ENCODE peak calls at places on chromosome 22, in ten cellular contexts. M, G, H, S, R, F, J, V, T and I are unnamed samples.

GRCh38 chr22:25892678-25893077 is 150.7 kb downstream of the MYO18B start:
- DNase-seq in J (no peak), H (no peak), V (no peak), M (no peak), T (no peak), G (no peak), R (no peak), F (no peak), S (no peak), I (no peak)

GRCh38 chr22:22880645-22881044 is 7.0 kb upstream of the IGLL5 start:
- DNase-seq in J (no peak), V (no peak), F (no peak), G (no peak), T (no peak), S (no peak), H (no peak), M (no peak), R (no peak), I (peak; percentile 46)

GRCh38 chr22:25383892-25384291 is 164.5 kb downstream of the CRYBB2 start:
- DNase-seq in R (no peak), T (no peak), M (no peak), H (no peak), S (no peak), J (no peak), V (no peak), G (no peak), F (no peak), I (no peak)

GRCh38 chr22:41518048-41518347 is 26.3 kb downstream of the POLR3H start:
- DNase-seq in T (no peak), G (no peak), R (no peak), S (no peak), V (no peak), M (no peak), F (no peak), J (no peak), H (no peak), I (no peak)

GRCh38 chr22:42869463-42869862 is 12.4 kb upstream of the ARFGAP3 start:
- DNase-seq in S (no peak), M (no peak), R (no peak), V (no peak), T (no peak), G (no peak), F (no peak), H (no peak), J (no peak), I (peak; percentile 39)

GRCh38 chr22:29727248-29727551 is 7.4 kb downstream of the CABP7 start:
- DNase-seq in M (peak; percentile 21), F (peak; percentile 51), H (no peak), J (no peak), S (no peak), V (peak; percentile 33), T (no peak), G (peak; percentile 27), R (no peak), I (no peak)

GRCh38 chr22:32950366-32950765 is 107.8 kb downstream of the SYN3 start:
- DNase-seq in V (no peak), H (peak; percentile 78), G (no peak), S (no peak), R (no peak), T (no peak), M (no peak), J (no peak), F (no peak), I (no peak)

GRCh38 chr22:30889996-30890480 is 78.5 kb downstream of the MORC2 start:
- DNase-seq in F (no peak), M (no peak), S (no peak), T (peak; percentile 17), J (no peak), R (peak; percentile 33), V (no peak), G (no peak), H (no peak), I (no peak)

DNA sequence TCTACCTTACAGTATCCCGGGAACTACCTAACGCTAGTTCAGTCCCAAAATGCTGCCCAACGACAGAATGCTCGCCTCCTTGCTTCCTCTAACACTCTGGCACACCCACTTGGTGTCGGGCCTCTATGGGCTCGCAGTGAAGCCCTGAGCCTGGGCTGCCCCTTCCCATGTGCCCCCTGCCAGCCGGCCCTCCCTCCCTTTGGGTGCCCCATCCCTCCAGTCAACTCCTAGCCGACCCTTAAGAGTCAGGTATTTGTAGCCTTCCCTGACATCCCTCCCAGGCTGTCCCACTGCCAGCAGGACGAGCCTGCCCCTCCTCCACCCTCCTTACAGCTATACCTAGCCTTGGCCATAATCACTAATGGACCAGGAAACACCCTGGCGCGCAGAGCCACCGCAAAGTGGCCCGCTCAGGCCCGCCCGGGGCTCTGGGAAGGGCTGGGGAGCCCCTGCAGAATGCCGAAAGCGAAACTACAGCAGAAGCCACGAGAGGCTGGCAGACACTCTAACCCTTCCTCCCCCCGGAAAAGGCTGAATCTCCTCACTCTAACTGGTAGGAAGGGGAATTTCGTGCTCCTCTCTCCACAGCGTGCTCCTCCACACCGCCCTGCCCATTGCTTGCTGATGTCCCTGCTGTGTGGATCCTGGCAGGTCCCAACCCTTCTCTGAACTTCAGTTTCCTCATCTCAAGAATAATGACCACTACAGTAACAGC is 8.2 kb downstream of the CBX7 start:
- DNase-seq in R (peak; percentile 66), T (no peak), G (no peak), V (no peak), J (peak; percentile 56), F (no peak), M (peak; percentile 74), S (no peak), H (no peak), I (peak; percentile 87)
- TF ChIP-seq EP300 in R (no peak), T (no peak), G (no peak), V (no peak), J (peak; percentile 28), F (no peak), M (no peak), S (no peak), H (no peak), I (no peak)

GRCh38 chr22:49033616-49034015 is 794.1 kb downstream of the BRD1 start:
- DNase-seq in J (no peak), S (no peak), V (no peak), G (no peak), F (no peak), M (no peak), R (no peak), H (no peak), T (no peak), I (no peak)

GRCh38 chr22:49032821-49033220 is 794.9 kb downstream of the BRD1 start:
- DNase-seq in M (no peak), T (no peak), V (no peak), S (no peak), H (no peak), J (no peak), F (no peak), R (no peak), G (no peak), I (no peak)

GRCh38 chr22:49035818-49036457 is 791.7 kb downstream of the BRD1 start:
- DNase-seq in G (no peak), S (no peak), H (no peak), R (peak; percentile 42), M (no peak), T (no peak), V (no peak), F (no peak), J (no peak), I (no peak)

GRCh38 chr22:49036513-49036912 is 791.2 kb downstream of the BRD1 start:
- DNase-seq in S (no peak), J (no peak), G (no peak), T (no peak), H (no peak), V (no peak), M (no peak), R (no peak), F (no peak), I (no peak)

DNA sequence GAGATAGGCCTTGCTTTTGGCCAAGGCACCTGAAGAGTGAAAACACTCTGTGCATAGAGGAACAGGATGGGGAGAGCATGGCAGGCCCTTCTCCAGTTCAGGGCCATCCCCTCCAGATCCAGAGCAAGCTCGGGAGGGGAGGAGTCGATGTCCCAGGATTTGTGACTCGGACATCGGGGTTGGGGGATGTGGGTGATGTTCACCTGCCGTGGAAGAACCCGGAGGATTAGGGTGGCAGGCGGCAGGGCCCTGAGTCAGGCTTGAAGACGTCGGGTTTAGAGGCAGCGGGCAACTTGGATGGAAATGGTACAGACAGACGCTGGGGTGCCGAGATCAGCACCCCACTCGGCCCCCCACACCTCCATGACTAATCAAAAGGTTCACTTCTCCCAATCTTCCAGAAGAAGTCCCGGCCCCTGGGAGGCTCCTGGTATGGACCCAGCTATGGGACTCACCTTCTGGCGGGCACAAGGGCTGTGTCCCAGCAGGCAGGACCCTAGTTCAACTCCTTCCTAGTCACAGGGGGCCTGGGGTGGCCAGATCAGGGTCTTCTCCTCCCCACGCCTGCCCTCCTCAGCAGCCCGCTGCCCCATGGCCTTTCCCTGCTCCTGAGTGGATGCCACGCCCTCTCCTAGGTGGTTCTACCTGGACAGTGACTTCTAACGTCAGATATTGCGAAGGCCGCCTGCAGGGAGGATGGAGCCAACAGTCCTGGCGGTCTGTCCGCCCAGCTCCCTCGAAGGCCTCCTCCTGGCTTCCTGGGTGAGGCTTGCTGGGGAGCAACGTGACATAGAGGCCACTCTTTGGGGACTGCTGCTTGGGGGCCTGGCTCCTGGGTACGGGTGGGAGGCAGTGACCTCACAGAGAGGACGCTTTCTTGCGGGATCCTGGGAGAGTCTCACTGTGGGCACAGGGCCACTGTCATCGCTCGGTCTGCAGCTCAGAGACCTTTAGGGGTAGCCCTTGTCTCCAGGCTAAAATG is 792.5 kb downstream of the BRD1 start:
- DNase-seq in H (no peak), S (no peak), M (no peak), V (no peak), F (no peak), T (no peak), J (no peak), R (no peak), G (no peak), I (no peak)
- H3K4me3 ChIP-seq in H (no peak overlapping the region), S (no peak overlapping the region), M (no peak overlapping the region), V (no peak overlapping the region), F (no peak overlapping the region), T (no peak overlapping the region), J (no peak overlapping the region), R (no peak overlapping the region), G (no peak overlapping the region), I (no peak overlapping the region)

GRCh38 chr22:47705350-47705749 is 942.9 kb downstream of the TBC1D22A start:
- DNase-seq in R (no peak), H (peak; percentile 64), V (no peak), J (no peak), F (no peak), T (no peak), S (no peak), G (no peak), M (no peak), I (no peak)
- TF ChIP-seq POLR2A in R (no peak), H (no peak), V (no peak), J (no peak), F (no peak), T (no peak), S (no peak), G (no peak), M (no peak), I (no peak)

GRCh38 chr22:45007946-45008852 is 1.6 kb downstream of the PHF21B start:
- DNase-seq in R (no peak), J (no peak), M (no peak), T (no peak), G (peak; percentile 38), F (peak; percentile 15), S (no peak), V (no peak), H (no peak), I (no peak)

GRCh38 chr22:45008853-45009751 is 703 bp downstream of the PHF21B start:
- DNase-seq in T (no peak), H (no peak), S (no peak), G (peak; percentile 18), V (no peak), F (peak; percentile 14), M (no peak), J (no peak), R (no peak), I (no peak)

GRCh38 chr22:45007247-45007945 is 2.4 kb downstream of the PHF21B start:
- DNase-seq in G (peak; percentile 61), S (no peak), T (no peak), F (peak; percentile 18), V (no peak), R (no peak), M (no peak), H (no peak), J (no peak), I (peak; percentile 86)

GRCh38 chr22:45006873-45007246 is 2.9 kb downstream of the PHF21B start:
- DNase-seq in T (no peak), F (no peak), R (peak; percentile 71), G (peak; percentile 55), M (no peak), S (no peak), H (no peak), J (no peak), V (no peak), I (peak; percentile 83)

GRCh38 chr22:45006101-45006872 is 3.5 kb downstream of the PHF21B start:
- DNase-seq in F (no peak), S (no peak), G (no peak), T (no peak), R (no peak), V (no peak), H (no peak), M (no peak), J (no peak), I (no peak)
- TF ChIP-seq EP300 in F (no peak), S (no peak), G (no peak), T (no peak), R (no peak), V (no peak), H (no peak), M (no peak), J (no peak), I (no peak)